ENCODE peak calls at places on chromosomes 3 and 15, in four cellular contexts. I is endodermal cell; C is activated T-cell treated with anti-CD3 and anti-CD28 coated beads, Interleukin-2, amount 50 U/mL, for 24 hours; R is K562. W is an unnamed sample.
A peak's percentile ranks its signal among the peaks of the same experiment; 100 is the strongest.

GRCh38 chr15:95262866-95263564 is 1031.7 kb downstream of the MCTP2 start:
- DNase-seq in I (no peak), C (no peak), R (no peak), W (no peak)

GRCh38 chr3:131142580-131142979 is 115.9 kb downstream of the NEK11 start:
- DNase-seq in I (no peak), C (no peak), R (no peak), W (no peak)

GRCh38 chr3:23944861-23945652 is at the start of gene NR1D2:
- DNase-seq in I (peak; percentile 92), C (peak; percentile 81), R (peak; percentile 92), W (no peak)

GRCh38 chr3:127714151-127714571 is 41.4 kb downstream of the ABTB1 start:
- DNase-seq in I (no peak), C (no peak), R (no peak), W (no peak)

GRCh38 chr3:61666615-61667320 is 105.4 kb downstream of the PTPRG start:
- DNase-seq in I (no peak), C (no peak), R (no peak), W (no peak)

GRCh38 chr15:73352082-73352481 is 16.7 kb downstream of the HCN4 start:
- DNase-seq in I (no peak), C (no peak), R (no peak), W (no peak)

GRCh38 chr15:71111950-71112349 is 3.3 kb upstream of the THSD4 start:
- DNase-seq in I (no peak), C (no peak), R (no peak), W (no peak)

GRCh38 chr15:78203346-78204225 is 30.8 kb downstream of the ACSBG1 start:
- DNase-seq in I (no peak), C (no peak), R (no peak), W (no peak)

GRCh38 chr3:160140756-160141155 is 84.5 kb upstream of the C3orf80 start:
- DNase-seq in I (no peak), C (no peak), R (no peak), W (no peak)

GRCh38 chr15:89423981-89424380 is 72.4 kb downstream of the RHCG start:
- DNase-seq in I (peak; percentile 80), C (no peak), R (no peak), W (no peak)

GRCh38 chr15:68028137-68028771 is 25.9 kb upstream of the PIAS1 start:
- DNase-seq in I (no peak), C (no peak), R (no peak), W (no peak)

GRCh38 chr3:56629451-56629850 is 53.6 kb downstream of the TASOR start:
- DNase-seq in I (no peak), C (no peak), R (no peak), W (no peak)

GRCh38 chr3:51739100-51739499 is 32.2 kb downstream of the GRM2 start:
- DNase-seq in I (no peak), C (no peak), R (no peak), W (no peak)

GRCh38 chr15:98658831-98659699 is 10.7 kb downstream of the IGF1R start:
- DNase-seq in I (peak; percentile 57), C (no peak), R (peak; percentile 48), W (no peak)

GRCh38 chr3:159451067-159451466 is 537.6 kb upstream of the IL12A start:
- DNase-seq in I (no peak), C (no peak), R (no peak), W (no peak)

GRCh38 chr15:80926126-80926525 is 63.5 kb downstream of the MESD start:
- DNase-seq in I (no peak), C (no peak), R (no peak), W (no peak)

GRCh38 chr15:85708402-85708932 is 86.3 kb downstream of the KLHL25 start:
- DNase-seq in I (no peak), C (no peak), R (no peak), W (no peak)

GRCh38 chr15:51735611-51736010 is 1.8 kb downstream of the LYSMD2 start:
- DNase-seq in I (no peak), C (no peak), R (no peak), W (no peak)

GRCh38 chr15:89406218-89406716 is 71.6 kb upstream of the POLG start:
- DNase-seq in I (peak; percentile 59), C (no peak), R (no peak), W (no peak)

GRCh38 chr3:123021986-123022510 is 5.5 kb downstream of the SEMA5B start:
- DNase-seq in I (no peak), C (no peak), R (no peak), W (no peak)

GRCh38 chr15:70170096-70170699 is 72.5 kb upstream of the TLE3 start:
- DNase-seq in I (peak; percentile 49), C (no peak), R (no peak), W (no peak)

GRCh38 chr3:183217548-183218321 is 35.3 kb upstream of the B3GNT5 start:
- DNase-seq in I (no peak), C (no peak), R (no peak), W (no peak)

GRCh38 chr3:94024385-94024784 is 4.0 kb downstream of the STX19 start:
- DNase-seq in I (no peak), C (no peak), R (no peak), W (no peak)

W was measured in GM12864.